ENCODE peak calls at places on chromosome 4, in five cellular contexts. One of them, this sample, is unnamed.
A peak's percentile ranks its signal among the peaks of the same experiment; 100 is the strongest.

GRCh38 chr4:28481565-28481964 is 1620.9 kb downstream of the STIM2 start:
- DNase-seq in CD8-positive, alpha-beta T cell: no peak
- DNase-seq in tibial nerve: no peak
- DNase-seq in H9: no peak
- DNase-seq in RWPE1: no peak
- DNase-seq in this sample: no peak

GRCh38 chr4:128410037-128410436 is 122.4 kb upstream of the PGRMC2 start:
- DNase-seq in CD8-positive, alpha-beta T cell: no peak
- DNase-seq in tibial nerve: no peak
- DNase-seq in RWPE1: no peak
- DNase-seq in H9: no peak
- DNase-seq in this sample: no peak

GRCh38 chr4:36292551-36293188 is 11.3 kb downstream of the DTHD1 start:
- DNase-seq in RWPE1: peak; percentile 23
- DNase-seq in CD8-positive, alpha-beta T cell: no peak
- DNase-seq in tibial nerve: no peak
- DNase-seq in H9: no peak
- DNase-seq in this sample: no peak

GRCh38 chr4:53905935-53906377 is 158.4 kb downstream of the CHIC2 start:
- DNase-seq in H9: peak; percentile 65
- DNase-seq in CD8-positive, alpha-beta T cell: no peak
- DNase-seq in tibial nerve: no peak
- DNase-seq in RWPE1: no peak
- DNase-seq in this sample: no peak

GRCh38 chr4:6714954-6715353 is 1.0 kb upstream of the BLOC1S4 start:
- DNase-seq in H9: no peak
- DNase-seq in tibial nerve: no peak
- DNase-seq in RWPE1: no peak
- DNase-seq in CD8-positive, alpha-beta T cell: no peak
- DNase-seq in this sample: no peak

GRCh38 chr4:39932776-39933402 is 44.8 kb downstream of the PDS5A start:
- DNase-seq in H9: no peak
- DNase-seq in RWPE1: no peak
- DNase-seq in tibial nerve: no peak
- DNase-seq in CD8-positive, alpha-beta T cell: no peak
- DNase-seq in this sample: no peak

GRCh38 chr4:30948653-30949052 is 228.5 kb downstream of the PCDH7 start:
- DNase-seq in RWPE1: peak; percentile 52
- DNase-seq in H9: no peak
- DNase-seq in CD8-positive, alpha-beta T cell: no peak
- DNase-seq in tibial nerve: no peak
- DNase-seq in this sample: no peak

GRCh38 chr4:13627185-13627605 is 330 bp downstream of the BOD1L1 start:
- DNase-seq in RWPE1: peak; percentile 9
- DNase-seq in CD8-positive, alpha-beta T cell: peak; percentile 34
- DNase-seq in H9: peak; percentile 31
- DNase-seq in tibial nerve: no peak
- DNase-seq in this sample: peak; percentile 16

GRCh38 chr4:82710202-82710929 is 88.2 kb downstream of the SCD5 start:
- DNase-seq in tibial nerve: no peak
- DNase-seq in H9: peak; percentile 41
- DNase-seq in RWPE1: no peak
- DNase-seq in CD8-positive, alpha-beta T cell: no peak
- DNase-seq in this sample: no peak

GRCh38 chr4:37978509-37978908 is 18.3 kb downstream of the PTTG2 start:
- DNase-seq in CD8-positive, alpha-beta T cell: no peak
- DNase-seq in RWPE1: no peak
- DNase-seq in tibial nerve: no peak
- DNase-seq in H9: no peak
- DNase-seq in this sample: no peak

GRCh38 chr4:165133150-165133549 is 20.5 kb upstream of the TMEM192 start:
- DNase-seq in RWPE1: no peak
- DNase-seq in H9: no peak
- DNase-seq in tibial nerve: no peak
- DNase-seq in CD8-positive, alpha-beta T cell: no peak
- DNase-seq in this sample: no peak

GRCh38 chr4:138892483-138893386 is 122.8 kb upstream of the NOCT start:
- DNase-seq in tibial nerve: no peak
- DNase-seq in CD8-positive, alpha-beta T cell: no peak
- DNase-seq in RWPE1: no peak
- DNase-seq in H9: no peak
- DNase-seq in this sample: no peak

GRCh38 chr4:14752341-14753046 is 249.8 kb upstream of the CPEB2 start:
- DNase-seq in CD8-positive, alpha-beta T cell: no peak
- DNase-seq in tibial nerve: no peak
- DNase-seq in H9: no peak
- DNase-seq in RWPE1: no peak
- DNase-seq in this sample: no peak

GRCh38 chr4:55491486-55491885 is 55.2 kb downstream of the CLOCK start:
- DNase-seq in H9: no peak
- DNase-seq in RWPE1: no peak
- DNase-seq in CD8-positive, alpha-beta T cell: no peak
- DNase-seq in tibial nerve: no peak
- DNase-seq in this sample: no peak

GRCh38 chr4:144360394-144360793 is 219.9 kb upstream of the GYPA start:
- DNase-seq in tibial nerve: no peak
- DNase-seq in RWPE1: no peak
- DNase-seq in H9: no peak
- DNase-seq in CD8-positive, alpha-beta T cell: no peak
- DNase-seq in this sample: no peak

GRCh38 chr4:41413670-41414069 is 124.3 kb upstream of the LIMCH1 start:
- DNase-seq in tibial nerve: no peak
- DNase-seq in CD8-positive, alpha-beta T cell: no peak
- DNase-seq in H9: no peak
- DNase-seq in RWPE1: no peak
- DNase-seq in this sample: no peak

GRCh38 chr4:4727536-4727935 is 131.9 kb upstream of the MSX1 start:
- DNase-seq in tibial nerve: no peak
- DNase-seq in H9: no peak
- DNase-seq in RWPE1: no peak
- DNase-seq in CD8-positive, alpha-beta T cell: no peak
- DNase-seq in this sample: no peak

GRCh38 chr4:78057135-78057599 is at the start of gene FRAS1:
- DNase-seq in H9: peak; percentile 68
- DNase-seq in RWPE1: peak; percentile 20
- DNase-seq in tibial nerve: no peak
- DNase-seq in CD8-positive, alpha-beta T cell: no peak
- DNase-seq in this sample: no peak

GRCh38 chr4:124053872-124054538 is 657.4 kb downstream of the SPRY1 start:
- DNase-seq in RWPE1: no peak
- DNase-seq in tibial nerve: no peak
- DNase-seq in CD8-positive, alpha-beta T cell: no peak
- DNase-seq in H9: no peak
- DNase-seq in this sample: no peak

GRCh38 chr4:1236103-1236641 is 12.8 kb downstream of the CTBP1 start:
- DNase-seq in CD8-positive, alpha-beta T cell: no peak
- DNase-seq in RWPE1: no peak
- DNase-seq in tibial nerve: no peak
- DNase-seq in H9: no peak
- DNase-seq in this sample: no peak

GRCh38 chr4:52586069-52586468 is 73.0 kb downstream of the USP46 start:
- DNase-seq in tibial nerve: no peak
- DNase-seq in CD8-positive, alpha-beta T cell: no peak
- DNase-seq in RWPE1: no peak
- DNase-seq in H9: no peak
- DNase-seq in this sample: no peak

GRCh38 chr4:1723131-1723801 is 1.9 kb downstream of the TACC3 start:
- DNase-seq in tibial nerve: no peak
- DNase-seq in H9: no peak
- DNase-seq in RWPE1: no peak
- DNase-seq in CD8-positive, alpha-beta T cell: peak; percentile 49
- DNase-seq in this sample: peak; percentile 37

GRCh38 chr4:54781771-54782170 is 124.0 kb downstream of the KIT start:
- DNase-seq in RWPE1: no peak
- DNase-seq in H9: no peak
- DNase-seq in CD8-positive, alpha-beta T cell: no peak
- DNase-seq in tibial nerve: no peak
- DNase-seq in this sample: no peak

GRCh38 chr4:74374561-74375327 is 9.8 kb downstream of the EREG start:
- DNase-seq in RWPE1: peak; percentile 91
- DNase-seq in CD8-positive, alpha-beta T cell: no peak
- DNase-seq in tibial nerve: no peak
- DNase-seq in H9: no peak
- DNase-seq in this sample: no peak

GRCh38 chr4:153258750-153259149 is 54.5 kb downstream of the TRIM2 start:
- DNase-seq in H9: no peak
- DNase-seq in CD8-positive, alpha-beta T cell: no peak
- DNase-seq in tibial nerve: no peak
- DNase-seq in RWPE1: no peak
- DNase-seq in this sample: no peak

GRCh38 chr4:102620697-102621497 is 119.7 kb downstream of the NFKB1 start:
- DNase-seq in RWPE1: peak; percentile 69
- DNase-seq in tibial nerve: no peak
- DNase-seq in H9: no peak
- DNase-seq in CD8-positive, alpha-beta T cell: no peak
- DNase-seq in this sample: no peak

GRCh38 chr4:7581477-7581876 is 146.7 kb upstream of the PSAPL1 start:
- DNase-seq in H9: peak; percentile 77
- DNase-seq in tibial nerve: no peak
- DNase-seq in RWPE1: peak; percentile 17
- DNase-seq in CD8-positive, alpha-beta T cell: peak; percentile 14
- DNase-seq in this sample: no peak

GRCh38 chr4:1663549-1663948 is 20.6 kb downstream of the FAM53A start:
- DNase-seq in CD8-positive, alpha-beta T cell: no peak
- DNase-seq in tibial nerve: no peak
- DNase-seq in RWPE1: no peak
- DNase-seq in H9: no peak
- DNase-seq in this sample: no peak

GRCh38 chr4:88144866-88145300 is 13.6 kb downstream of the ABCG2 start:
- DNase-seq in RWPE1: peak; percentile 37
- DNase-seq in CD8-positive, alpha-beta T cell: no peak
- DNase-seq in H9: no peak
- DNase-seq in tibial nerve: no peak
- DNase-seq in this sample: no peak

GRCh38 chr4:174133525-174133924 is 149.9 kb downstream of the FBXO8 start:
- DNase-seq in RWPE1: no peak
- DNase-seq in CD8-positive, alpha-beta T cell: no peak
- DNase-seq in H9: no peak
- DNase-seq in tibial nerve: no peak
- DNase-seq in this sample: no peak

GRCh38 chr4:1495416-1496115 is 89.3 kb upstream of the NKX1-1 start:
- DNase-seq in RWPE1: no peak
- DNase-seq in CD8-positive, alpha-beta T cell: no peak
- DNase-seq in H9: no peak
- DNase-seq in tibial nerve: no peak
- DNase-seq in this sample: no peak

GRCh38 chr4:139214039-139214534 is 37.1 kb upstream of the ELF2 start:
- DNase-seq in tibial nerve: no peak
- DNase-seq in CD8-positive, alpha-beta T cell: no peak
- DNase-seq in RWPE1: no peak
- DNase-seq in H9: peak; percentile 81
- DNase-seq in this sample: no peak

GRCh38 chr4:6109842-6110560 is 90.3 kb downstream of the JAKMIP1 start:
- DNase-seq in tibial nerve: no peak
- DNase-seq in RWPE1: peak; percentile 25
- DNase-seq in H9: peak; percentile 90
- DNase-seq in CD8-positive, alpha-beta T cell: no peak
- DNase-seq in this sample: no peak

DNA sequence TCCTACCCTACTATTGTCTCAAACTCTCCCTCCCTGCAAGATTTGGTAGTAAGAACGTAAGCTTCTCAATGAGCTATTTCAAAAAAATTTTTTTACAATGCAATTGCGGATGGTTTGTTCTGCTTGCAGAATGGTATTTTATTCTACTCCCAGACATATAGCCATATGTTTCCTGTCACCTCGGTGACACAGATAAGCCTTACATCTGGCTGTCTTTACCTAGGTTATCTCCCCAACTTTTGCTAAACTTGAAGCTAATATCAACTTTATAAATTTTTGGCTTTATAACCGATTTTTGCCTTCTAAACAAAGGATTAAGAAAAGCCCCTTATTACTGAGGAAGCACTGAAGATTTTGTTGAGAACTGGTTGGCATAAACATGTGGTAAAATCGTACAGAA is 331.5 kb downstream of the TENM3 start:
- DNase-seq in CD8-positive, alpha-beta T cell: no peak
- DNase-seq in tibial nerve: no peak
- DNase-seq in RWPE1: no peak
- DNase-seq in H9: no peak
- DNase-seq in this sample: no peak
- H3K27ac ChIP-seq in CD8-positive, alpha-beta T cell: no peak overlapping the region
- H3K27ac ChIP-seq in tibial nerve: no peak overlapping the region
- H3K27ac ChIP-seq in RWPE1: no peak overlapping the region
- H3K27ac ChIP-seq in H9: no peak overlapping the region
- H3K27ac ChIP-seq in this sample: no peak overlapping the region

DNA sequence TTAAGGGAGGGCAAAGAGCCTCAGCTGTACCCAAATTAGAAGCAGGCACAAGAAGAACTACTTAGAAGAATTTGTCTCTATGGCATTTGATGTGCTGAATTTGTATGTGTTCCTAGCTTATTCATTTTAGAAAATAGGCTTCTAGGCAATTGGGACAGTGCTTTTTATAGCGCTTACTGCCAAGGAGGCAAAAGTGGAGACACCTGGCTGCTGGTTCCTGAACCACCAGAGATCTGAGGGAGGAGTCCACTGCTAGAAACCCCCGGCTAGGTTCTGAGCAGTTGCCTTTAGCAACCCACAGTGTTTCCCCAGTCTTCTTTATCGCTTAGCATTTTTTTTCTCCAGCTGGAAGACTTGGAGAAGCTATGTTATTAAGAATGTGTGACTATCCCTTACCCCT is 1.3 kb upstream of the RNF150 start:
- DNase-seq in tibial nerve: no peak
- DNase-seq in RWPE1: no peak
- DNase-seq in H9: no peak
- DNase-seq in CD8-positive, alpha-beta T cell: no peak
- DNase-seq in this sample: no peak
- H3K27ac ChIP-seq in tibial nerve: no peak overlapping the region
- H3K27ac ChIP-seq in RWPE1: no peak overlapping the region
- H3K27ac ChIP-seq in H9: no peak overlapping the region
- H3K27ac ChIP-seq in CD8-positive, alpha-beta T cell: no peak overlapping the region
- H3K27ac ChIP-seq in this sample: no peak overlapping the region

GRCh38 chr4:184387351-184387750 is 87.0 kb downstream of the IRF2 start:
- DNase-seq in CD8-positive, alpha-beta T cell: no peak
- DNase-seq in H9: no peak
- DNase-seq in RWPE1: no peak
- DNase-seq in tibial nerve: no peak
- DNase-seq in this sample: no peak
- H3K27ac ChIP-seq in CD8-positive, alpha-beta T cell: no peak overlapping the region
- H3K27ac ChIP-seq in H9: peak overlapping the region; percentile 86
- H3K27ac ChIP-seq in RWPE1: no peak overlapping the region
- H3K27ac ChIP-seq in tibial nerve: peak overlapping the region; percentile 85
- H3K27ac ChIP-seq in this sample: no peak overlapping the region

GRCh38 chr4:17812801-17813200 is 2.0 kb downstream of the NCAPG start:
- DNase-seq in CD8-positive, alpha-beta T cell: no peak
- DNase-seq in tibial nerve: no peak
- DNase-seq in H9: no peak
- DNase-seq in RWPE1: no peak
- DNase-seq in this sample: no peak

GRCh38 chr4:17810260-17811077 is at the start of the genes DCAF16 and NCAPG:
- DNase-seq in RWPE1: peak; percentile 94
- DNase-seq in H9: peak; percentile 99
- DNase-seq in CD8-positive, alpha-beta T cell: peak; percentile 99
- DNase-seq in tibial nerve: peak; percentile 98
- DNase-seq in this sample: peak; percentile 99

GRCh38 chr4:17809667-17810066 is 890 bp downstream of the DCAF16 start:
- DNase-seq in RWPE1: no peak
- DNase-seq in CD8-positive, alpha-beta T cell: no peak
- DNase-seq in tibial nerve: no peak
- DNase-seq in H9: no peak
- DNase-seq in this sample: no peak

GRCh38 chr4:17812125-17812524 is 1.3 kb downstream of the NCAPG start:
- DNase-seq in H9: no peak
- DNase-seq in tibial nerve: no peak
- DNase-seq in CD8-positive, alpha-beta T cell: no peak
- DNase-seq in RWPE1: no peak
- DNase-seq in this sample: no peak

GRCh38 chr4:17811078-17811603 is 362 bp downstream of the NCAPG start:
- DNase-seq in tibial nerve: no peak
- DNase-seq in RWPE1: peak; percentile 12
- DNase-seq in H9: no peak
- DNase-seq in CD8-positive, alpha-beta T cell: no peak
- DNase-seq in this sample: no peak
- H3K27ac ChIP-seq in tibial nerve: peak overlapping the region; percentile 51
- H3K27ac ChIP-seq in RWPE1: peak overlapping the region; percentile 94
- H3K27ac ChIP-seq in H9: no peak overlapping the region
- H3K27ac ChIP-seq in CD8-positive, alpha-beta T cell: no peak overlapping the region
- H3K27ac ChIP-seq in this sample: no peak overlapping the region

This sample was measured in CD4-positive, alpha-beta T cell.